ENCODE peak calls at places on chromosomes 7 and 10, in six cellular contexts. R, N, E, J, I and X are unnamed samples.

GRCh38 chr10:85177767-85178166 is 849.4 kb downstream of the CCSER2 start:
- DNase-seq in N (no peak), R (no peak), I (no peak), J (no peak), E (no peak), X (no peak)

GRCh38 chr7:123259759-123260158 is 60.0 kb upstream of the SLC13A1 start:
- DNase-seq in J (no peak), I (no peak), N (no peak), R (no peak), E (no peak), X (no peak)

GRCh38 chr7:107267138-107267537 is 98.3 kb downstream of the HBP1 start:
- DNase-seq in E (no peak), J (no peak), I (no peak), R (no peak), N (no peak), X (no peak)

GRCh38 chr10:80504158-80504811 is 33.4 kb upstream of the SH2D4B start:
- DNase-seq in N (no peak), R (no peak), E (no peak), J (peak; percentile 29), I (peak; percentile 94), X (no peak)

GRCh38 chr10:98748298-98748697 is 301.6 kb upstream of the HPS1 start:
- DNase-seq in R (peak; percentile 38), J (peak; percentile 5), I (peak; percentile 6), E (peak; percentile 28), N (peak; percentile 47), X (peak; percentile 56)

GRCh38 chr10:70657036-70657435 is 15.3 kb upstream of the ADAMTS14 start:
- DNase-seq in E (no peak), N (no peak), R (peak; percentile 19), I (no peak), J (no peak), X (no peak)

GRCh38 chr7:37193087-37193774 is 255.4 kb downstream of the ELMO1 start:
- DNase-seq in N (no peak), E (no peak), J (no peak), I (no peak), R (no peak), X (peak; percentile 15)

GRCh38 chr7:78563186-78563585 is 764.6 kb downstream of the PHTF2 start:
- DNase-seq in E (peak; percentile 62), I (no peak), N (no peak), R (no peak), J (no peak), X (peak; percentile 18)

GRCh38 chr10:114513397-114513796 is 109.1 kb upstream of the AFAP1L2 start:
- DNase-seq in J (no peak), R (no peak), I (no peak), N (no peak), E (no peak), X (no peak)

GRCh38 chr7:80106498-80107113 is 28.0 kb upstream of the GNAI1 start:
- DNase-seq in E (no peak), J (no peak), R (no peak), I (no peak), N (no peak), X (peak; percentile 35)

GRCh38 chr10:115998301-115998700 is 274.7 kb downstream of the GFRA1 start:
- DNase-seq in J (no peak), N (no peak), R (no peak), E (no peak), I (peak; percentile 52), X (no peak)

GRCh38 chr10:33655165-33655815 is 320.8 kb upstream of the NRP1 start:
- DNase-seq in R (no peak), J (no peak), N (no peak), I (no peak), E (no peak), X (no peak)

GRCh38 chr7:150946826-150947750 is 31.0 kb downstream of the KCNH2 start:
- DNase-seq in N (no peak), E (peak; percentile 29), R (no peak), I (no peak), J (no peak), X (no peak)

GRCh38 chr10:17747883-17748550 is 4.0 kb upstream of the TMEM236 start:
- DNase-seq in R (peak; percentile 15), J (no peak), N (no peak), E (no peak), I (no peak), X (no peak)

GRCh38 chr10:124740374-124741280 is 3.6 kb downstream of the FAM53B start:
- DNase-seq in R (peak; percentile 41), J (peak; percentile 46), I (no peak), E (no peak), N (no peak), X (peak; percentile 82)

GRCh38 chr7:134891262-134892001 is 94.9 kb upstream of the AGBL3 start:
- DNase-seq in R (peak; percentile 92), E (peak; percentile 77), N (peak; percentile 80), I (peak; percentile 86), J (peak; percentile 61), X (peak; percentile 88)

GRCh38 chr10:48970654-48971053 is 31.0 kb upstream of the LRRC18 start:
- DNase-seq in I (no peak), J (no peak), N (no peak), R (no peak), E (no peak), X (no peak)

GRCh38 chr7:51023547-51023946 is 240.9 kb upstream of the GRB10 start:
- DNase-seq in R (no peak), N (peak; percentile 37), E (no peak), I (no peak), J (no peak), X (no peak)

GRCh38 chr7:79778786-79779382 is 325.4 kb upstream of the MAGI2 start:
- DNase-seq in E (no peak), J (no peak), R (peak; percentile 94), N (no peak), I (peak; percentile 50), X (peak; percentile 91)

GRCh38 chr10:104582604-104582951 is 58.5 kb upstream of the SORCS3 start:
- DNase-seq in I (peak; percentile 29), E (no peak), N (no peak), R (no peak), J (no peak), X (no peak)

GRCh38 chr7:48250441-48250951 is 79.2 kb downstream of the ABCA13 start:
- DNase-seq in I (no peak), N (no peak), J (no peak), E (no peak), R (peak; percentile 83), X (no peak)

GRCh38 chr10:102347236-102347828 is 48.2 kb upstream of the NFKB2 start:
- DNase-seq in E (peak; percentile 70), J (peak; percentile 31), N (peak; percentile 54), I (peak; percentile 42), R (peak; percentile 38), X (peak; percentile 56)

GRCh38 chr7:158606111-158606510 is 18.5 kb upstream of the PTPRN2 start:
- DNase-seq in R (no peak), E (no peak), J (no peak), N (no peak), I (no peak), X (no peak)

GRCh38 chr10:49484501-49485230 is 54.3 kb downstream of the ERCC6 start:
- DNase-seq in J (no peak), R (peak; percentile 68), N (no peak), E (no peak), I (peak; percentile 53), X (peak; percentile 3)

GRCh38 chr7:102425639-102426267 is 7.6 kb upstream of the ORAI2 start:
- DNase-seq in E (peak; percentile 54), R (no peak), J (no peak), I (peak; percentile 42), N (no peak), X (no peak)

GRCh38 chr7:97555845-97556431 is 175.9 kb upstream of the TAC1 start:
- DNase-seq in N (no peak), I (no peak), R (no peak), J (no peak), E (no peak), X (no peak)

GRCh38 chr10:78199019-78199418 is 165.4 kb downstream of the RPS24 start:
- DNase-seq in R (no peak), E (no peak), I (no peak), J (no peak), N (no peak), X (no peak)

GRCh38 chr7:113774182-113774807 is 144.5 kb downstream of the PPP1R3A start:
- DNase-seq in N (no peak), E (no peak), I (no peak), J (no peak), R (peak; percentile 62), X (peak; percentile 41)

GRCh38 chr10:97222346-97222961 is 36.7 kb upstream of the SLIT1 start:
- DNase-seq in R (no peak), I (no peak), N (no peak), E (peak; percentile 71), J (peak; percentile 54), X (peak; percentile 11)

GRCh38 chr10:7000063-7000462 is 410.8 kb downstream of the SFMBT2 start:
- DNase-seq in N (no peak), E (no peak), I (no peak), J (no peak), R (no peak), X (no peak)

GRCh38 chr10:79608505-79609375 is 2.0 kb upstream of the SFTPA1 start:
- DNase-seq in J (peak; percentile 3), R (peak; percentile 14), I (no peak), N (peak; percentile 80), E (peak; percentile 68), X (peak; percentile 3)

GRCh38 chr7:54932818-54933543 is 85.8 kb upstream of the EGFR start:
- DNase-seq in E (peak; percentile 69), N (peak; percentile 67), R (peak; percentile 66), I (peak; percentile 17), J (peak; percentile 52), X (peak; percentile 76)

GRCh38 chr7:54931532-54931931 is 87.3 kb upstream of the EGFR start:
- DNase-seq in E (no peak), I (no peak), J (no peak), R (no peak), N (no peak), X (no peak)

GRCh38 chr7:54933610-54934009 is 85.2 kb upstream of the EGFR start:
- DNase-seq in E (no peak), J (no peak), I (no peak), R (no peak), N (no peak), X (no peak)
- H2AFZ ChIP-seq in E (peak overlapping the region; percentile 23), J (peak overlapping the region; percentile 77), I (no peak overlapping the region), R (no peak overlapping the region), N (peak overlapping the region; percentile 94), X (no peak overlapping the region)

GRCh38 chr7:13115157-13115772 is 427.8 kb downstream of the ARL4A start:
- DNase-seq in N (no peak), I (no peak), E (no peak), R (peak; percentile 16), J (peak; percentile 39), X (peak; percentile 61)
- H3K4ac ChIP-seq in N (no peak overlapping the region), I (no peak overlapping the region), E (no peak overlapping the region), R (no peak overlapping the region), J (no peak overlapping the region), X (no peak overlapping the region)

DNA sequence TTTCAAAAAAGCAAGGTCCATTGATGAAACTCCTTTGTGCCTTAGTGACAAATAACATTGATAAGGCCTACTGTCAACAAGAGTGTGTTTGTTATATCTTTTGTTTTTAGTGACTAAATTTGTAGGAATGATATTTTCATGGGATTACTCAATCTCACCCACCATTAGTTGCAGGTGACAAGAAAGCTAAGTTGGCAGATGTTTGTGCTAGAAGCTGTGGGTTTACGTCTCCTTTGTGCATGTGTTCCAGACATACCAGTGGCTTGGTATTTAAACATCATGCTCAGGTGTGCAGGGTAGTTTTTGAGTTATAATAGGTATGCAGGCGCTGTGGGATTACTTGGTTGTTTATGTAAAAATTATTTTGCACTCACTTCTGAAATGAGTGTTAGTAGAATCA is 178.6 kb downstream of the ANKRD30A start:
- DNase-seq in R (no peak), N (no peak), E (no peak), I (peak; percentile 76), J (no peak), X (no peak)
- H3K27ac ChIP-seq in R (no peak overlapping the region), N (no peak overlapping the region), E (no peak overlapping the region), I (no peak overlapping the region), J (no peak overlapping the region), X (no peak overlapping the region)

GRCh38 chr10:21314234-21314633 is 211.2 kb downstream of the SKIDA1 start:
- DNase-seq in J (peak; percentile 44), E (no peak), R (no peak), I (no peak), N (no peak), X (no peak)
- H2AFZ ChIP-seq in J (peak overlapping the region; percentile 85), E (no peak overlapping the region), R (peak overlapping the region; percentile 58), I (peak overlapping the region; percentile 10), N (peak overlapping the region; percentile 24), X (no peak overlapping the region)